ENCODE peak calls at places on chromosomes 12 and 14, in seven cellular contexts. One of them, this sample, is unnamed.

GRCh38 chr14:59507063-59507751 is 22.9 kb downstream of the JKAMP start:
- DNase-seq in activated gamma-delta T cell treated with Interleukin-2 at 50 U/mL for 16 hours: peak
- DNase-seq in A549: peak
- DNase-seq in fibroblast of the conjunctiva: peak
- DNase-seq in HepG2: peak
- DNase-seq in DMS79: peak
- DNase-seq in ovary: no peak
- DNase-seq in this sample: peak

GRCh38 chr12:131123817-131124216 is 170.1 kb downstream of the ADGRD1 start:
- DNase-seq in activated gamma-delta T cell treated with Interleukin-2 at 50 U/mL for 16 hours: no peak
- DNase-seq in A549: no peak
- DNase-seq in fibroblast of the conjunctiva: no peak
- DNase-seq in HepG2: no peak
- DNase-seq in DMS79: no peak
- DNase-seq in ovary: no peak
- DNase-seq in this sample: no peak

GRCh38 chr14:55270832-55271571 is at the start of gene FBXO34:
- DNase-seq in activated gamma-delta T cell treated with Interleukin-2 at 50 U/mL for 16 hours: peak
- DNase-seq in A549: peak
- DNase-seq in fibroblast of the conjunctiva: peak
- DNase-seq in HepG2: peak
- DNase-seq in DMS79: peak
- DNase-seq in ovary: peak
- DNase-seq in this sample: peak

GRCh38 chr14:60653388-60653690 is 4.1 kb upstream of the SIX1 start:
- DNase-seq in activated gamma-delta T cell treated with Interleukin-2 at 50 U/mL for 16 hours: no peak
- DNase-seq in A549: no peak
- DNase-seq in fibroblast of the conjunctiva: no peak
- DNase-seq in HepG2: no peak
- DNase-seq in DMS79: no peak
- DNase-seq in ovary: no peak
- DNase-seq in this sample: no peak

GRCh38 chr14:99718031-99718810 is 34.1 kb downstream of the CYP46A1 start:
- DNase-seq in activated gamma-delta T cell treated with Interleukin-2 at 50 U/mL for 16 hours: no peak
- DNase-seq in A549: no peak
- DNase-seq in fibroblast of the conjunctiva: no peak
- DNase-seq in HepG2: no peak
- DNase-seq in DMS79: peak
- DNase-seq in ovary: no peak
- DNase-seq in this sample: no peak

GRCh38 chr12:58459191-58459590 is 461.1 kb downstream of the LRIG3 start:
- DNase-seq in activated gamma-delta T cell treated with Interleukin-2 at 50 U/mL for 16 hours: no peak
- DNase-seq in A549: no peak
- DNase-seq in fibroblast of the conjunctiva: no peak
- DNase-seq in HepG2: no peak
- DNase-seq in DMS79: no peak
- DNase-seq in ovary: no peak
- DNase-seq in this sample: no peak

GRCh38 chr14:75059642-75060041 is 4.2 kb downstream of the ACYP1 start:
- DNase-seq in activated gamma-delta T cell treated with Interleukin-2 at 50 U/mL for 16 hours: no peak
- DNase-seq in A549: no peak
- DNase-seq in fibroblast of the conjunctiva: no peak
- DNase-seq in HepG2: no peak
- DNase-seq in DMS79: no peak
- DNase-seq in ovary: no peak
- DNase-seq in this sample: no peak

GRCh38 chr14:93073833-93074769 is 41.6 kb downstream of the ITPK1 start:
- DNase-seq in activated gamma-delta T cell treated with Interleukin-2 at 50 U/mL for 16 hours: no peak
- DNase-seq in A549: no peak
- DNase-seq in fibroblast of the conjunctiva: no peak
- DNase-seq in HepG2: peak
- DNase-seq in DMS79: no peak
- DNase-seq in ovary: no peak
- DNase-seq in this sample: no peak

GRCh38 chr14:32469388-32470160 is 140.5 kb downstream of the AKAP6 start:
- DNase-seq in activated gamma-delta T cell treated with Interleukin-2 at 50 U/mL for 16 hours: no peak
- DNase-seq in A549: peak
- DNase-seq in fibroblast of the conjunctiva: peak
- DNase-seq in HepG2: peak
- DNase-seq in DMS79: peak
- DNase-seq in ovary: no peak
- DNase-seq in this sample: peak

GRCh38 chr12:53806689-53807088 is 54.9 kb upstream of the CISTR start:
- DNase-seq in activated gamma-delta T cell treated with Interleukin-2 at 50 U/mL for 16 hours: no peak
- DNase-seq in A549: no peak
- DNase-seq in fibroblast of the conjunctiva: peak
- DNase-seq in HepG2: no peak
- DNase-seq in DMS79: no peak
- DNase-seq in ovary: no peak
- DNase-seq in this sample: peak

GRCh38 chr12:57764662-57765002 is 2.2 kb downstream of the CYP27B1 start:
- DNase-seq in activated gamma-delta T cell treated with Interleukin-2 at 50 U/mL for 16 hours: no peak
- DNase-seq in A549: no peak
- DNase-seq in fibroblast of the conjunctiva: no peak
- DNase-seq in HepG2: no peak
- DNase-seq in DMS79: no peak
- DNase-seq in ovary: no peak
- DNase-seq in this sample: no peak

GRCh38 chr14:58752782-58753181 is 115.0 kb downstream of the DACT1 start:
- DNase-seq in activated gamma-delta T cell treated with Interleukin-2 at 50 U/mL for 16 hours: no peak
- DNase-seq in A549: peak
- DNase-seq in fibroblast of the conjunctiva: no peak
- DNase-seq in HepG2: peak
- DNase-seq in DMS79: no peak
- DNase-seq in ovary: peak
- DNase-seq in this sample: peak

GRCh38 chr12:3321881-3322280 is 169.1 kb upstream of the PRMT8 start:
- DNase-seq in activated gamma-delta T cell treated with Interleukin-2 at 50 U/mL for 16 hours: no peak
- DNase-seq in A549: no peak
- DNase-seq in fibroblast of the conjunctiva: no peak
- DNase-seq in HepG2: no peak
- DNase-seq in DMS79: no peak
- DNase-seq in ovary: no peak
- DNase-seq in this sample: no peak

GRCh38 chr14:62213516-62213915 is 451.3 kb downstream of the SNAPC1 start:
- DNase-seq in activated gamma-delta T cell treated with Interleukin-2 at 50 U/mL for 16 hours: no peak
- DNase-seq in A549: no peak
- DNase-seq in fibroblast of the conjunctiva: no peak
- DNase-seq in HepG2: no peak
- DNase-seq in DMS79: no peak
- DNase-seq in ovary: no peak
- DNase-seq in this sample: no peak

GRCh38 chr14:53306267-53306721 is 153.2 kb upstream of the DDHD1 start:
- DNase-seq in activated gamma-delta T cell treated with Interleukin-2 at 50 U/mL for 16 hours: peak
- DNase-seq in A549: peak
- DNase-seq in fibroblast of the conjunctiva: peak
- DNase-seq in HepG2: peak
- DNase-seq in DMS79: peak
- DNase-seq in ovary: peak
- DNase-seq in this sample: peak

GRCh38 chr12:124191024-124191359 is 103.9 kb upstream of the RFLNA start:
- DNase-seq in activated gamma-delta T cell treated with Interleukin-2 at 50 U/mL for 16 hours: no peak
- DNase-seq in A549: no peak
- DNase-seq in fibroblast of the conjunctiva: no peak
- DNase-seq in HepG2: no peak
- DNase-seq in DMS79: no peak
- DNase-seq in ovary: no peak
- DNase-seq in this sample: peak

GRCh38 chr12:58537278-58537677 is 383.0 kb downstream of the LRIG3 start:
- DNase-seq in activated gamma-delta T cell treated with Interleukin-2 at 50 U/mL for 16 hours: no peak
- DNase-seq in A549: no peak
- DNase-seq in fibroblast of the conjunctiva: peak
- DNase-seq in HepG2: peak
- DNase-seq in DMS79: no peak
- DNase-seq in ovary: no peak
- DNase-seq in this sample: no peak

GRCh38 chr12:93788853-93789252 is 111.7 kb downstream of the CRADD start:
- DNase-seq in activated gamma-delta T cell treated with Interleukin-2 at 50 U/mL for 16 hours: no peak
- DNase-seq in A549: no peak
- DNase-seq in fibroblast of the conjunctiva: no peak
- DNase-seq in HepG2: no peak
- DNase-seq in DMS79: no peak
- DNase-seq in ovary: no peak
- DNase-seq in this sample: no peak

GRCh38 chr12:90899456-90900182 is 55.4 kb downstream of the CCER1 start:
- DNase-seq in activated gamma-delta T cell treated with Interleukin-2 at 50 U/mL for 16 hours: no peak
- DNase-seq in A549: no peak
- DNase-seq in fibroblast of the conjunctiva: no peak
- DNase-seq in HepG2: no peak
- DNase-seq in DMS79: no peak
- DNase-seq in ovary: no peak
- DNase-seq in this sample: no peak

GRCh38 chr14:95397325-95397724 is 77.6 kb upstream of the CLMN start:
- DNase-seq in activated gamma-delta T cell treated with Interleukin-2 at 50 U/mL for 16 hours: no peak
- DNase-seq in A549: no peak
- DNase-seq in fibroblast of the conjunctiva: no peak
- DNase-seq in HepG2: no peak
- DNase-seq in DMS79: no peak
- DNase-seq in ovary: no peak
- DNase-seq in this sample: no peak

GRCh38 chr14:100988956-100989355 is 85.4 kb upstream of the RTL1 start:
- DNase-seq in activated gamma-delta T cell treated with Interleukin-2 at 50 U/mL for 16 hours: no peak
- DNase-seq in A549: no peak
- DNase-seq in fibroblast of the conjunctiva: no peak
- DNase-seq in HepG2: no peak
- DNase-seq in DMS79: no peak
- DNase-seq in ovary: no peak
- DNase-seq in this sample: no peak

GRCh38 chr12:122130150-122130549 is 43.9 kb downstream of the IL31 start:
- DNase-seq in activated gamma-delta T cell treated with Interleukin-2 at 50 U/mL for 16 hours: no peak
- DNase-seq in A549: no peak
- DNase-seq in fibroblast of the conjunctiva: no peak
- DNase-seq in HepG2: no peak
- DNase-seq in DMS79: no peak
- DNase-seq in ovary: no peak
- DNase-seq in this sample: peak

GRCh38 chr12:96034631-96035282 is 630 bp downstream of the LTA4H start:
- DNase-seq in activated gamma-delta T cell treated with Interleukin-2 at 50 U/mL for 16 hours: peak
- DNase-seq in A549: peak
- DNase-seq in fibroblast of the conjunctiva: no peak
- DNase-seq in HepG2: peak
- DNase-seq in DMS79: no peak
- DNase-seq in ovary: no peak
- DNase-seq in this sample: peak

GRCh38 chr12:67355428-67356385 is 86.5 kb downstream of the CAND1 start:
- DNase-seq in activated gamma-delta T cell treated with Interleukin-2 at 50 U/mL for 16 hours: no peak
- DNase-seq in A549: no peak
- DNase-seq in fibroblast of the conjunctiva: peak
- DNase-seq in HepG2: peak
- DNase-seq in DMS79: peak
- DNase-seq in ovary: no peak
- DNase-seq in this sample: peak